ENCODE peak calls at places on chromosomes 3 and 15, in six cellular contexts. F is GM20000, S is upper lobe of right lung, I is adrenal gland, V is lung, J is fibroblast of mammary gland. U is an unnamed sample.

GRCh38 chr15:83837946-83838571 is 184.1 kb downstream of the ADAMTSL3 start:
- DNase-seq in F (peak; percentile 28), S (peak; percentile 67), I (peak; percentile 54), V (no peak), J (peak; percentile 44), U (no peak)

GRCh38 chr15:76576526-76577279 is 240.1 kb downstream of the ISL2 start:
- DNase-seq in F (no peak), S (peak; percentile 79), I (peak; percentile 91), V (peak; percentile 69), J (peak; percentile 43), U (peak; percentile 87)

GRCh38 chr3:195081242-195081963 is 189.6 kb downstream of the XXYLT1 start:
- DNase-seq in F (no peak), S (no peak), I (no peak), V (no peak), J (no peak), U (peak; percentile 75)

GRCh38 chr15:92097473-92098178 is 244.1 kb downstream of the SLCO3A1 start:
- DNase-seq in F (peak; percentile 62), S (no peak), I (peak; percentile 68), V (no peak), J (peak; percentile 55), U (no peak)

GRCh38 chr3:23712656-23713559 is 92.8 kb upstream of the UBE2E1 start:
- DNase-seq in F (no peak), S (no peak), I (peak; percentile 64), V (no peak), J (peak; percentile 92), U (no peak)

GRCh38 chr3:187741403-187742350 is 3.6 kb downstream of the BCL6 start:
- DNase-seq in F (peak; percentile 55), S (peak; percentile 89), I (peak; percentile 92), V (peak; percentile 76), J (peak; percentile 88), U (peak; percentile 88)

GRCh38 chr15:55942332-55942731 is 51.1 kb downstream of the NEDD4 start:
- DNase-seq in F (no peak), S (no peak), I (no peak), V (no peak), J (no peak), U (no peak)

GRCh38 chr3:32410367-32411246 is 19.0 kb downstream of the CMTM7 start:
- DNase-seq in F (no peak), S (no peak), I (peak; percentile 23), V (no peak), J (no peak), U (no peak)

GRCh38 chr3:100440895-100441294 is 39.6 kb downstream of the LNP1 start:
- DNase-seq in F (no peak), S (no peak), I (no peak), V (no peak), J (no peak), U (no peak)

GRCh38 chr3:127409421-127410136 is 121.7 kb upstream of the PRR20G start:
- DNase-seq in F (no peak), S (no peak), I (peak; percentile 15), V (no peak), J (no peak), U (no peak)

DNA sequence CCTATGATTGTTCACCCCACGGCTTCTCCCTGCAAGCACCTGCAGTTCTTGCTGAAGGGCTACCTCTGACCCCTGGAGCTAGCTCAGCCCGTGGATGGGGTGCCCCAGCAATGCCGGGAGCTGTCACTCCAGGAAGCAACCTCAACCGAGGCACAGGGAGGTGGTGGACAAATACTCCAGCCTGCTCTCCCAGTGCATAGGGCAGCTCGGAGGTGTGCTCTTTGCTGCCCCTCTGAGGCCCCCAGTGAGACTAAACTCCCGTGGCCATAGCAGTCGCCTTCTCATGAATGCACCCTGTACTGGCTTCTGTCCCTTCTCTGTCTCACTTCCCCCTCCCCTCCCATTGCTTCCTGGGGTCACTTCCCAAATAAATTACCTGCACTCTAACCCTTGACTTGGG is 48.5 kb downstream of the LINGO1 start:
- DNase-seq in F (no peak), S (no peak), I (no peak), V (no peak), J (no peak), U (peak; percentile 22)
- TF ChIP-seq CTCF in F (no peak), S (no peak), I (no peak), V (no peak), J (peak; percentile 4), U (no peak)

GRCh38 chr15:51688863-51689262 is 7.6 kb downstream of the SCG3 start:
- DNase-seq in F (no peak), S (no peak), I (no peak), V (no peak), J (peak; percentile 12), U (no peak)
- TF ChIP-seq CTCF in F (no peak), S (peak; percentile 9), I (peak; percentile 18), V (no peak), J (peak; percentile 27), U (no peak)

GRCh38 chr3:131142580-131142979 is 115.9 kb downstream of the NEK11 start:
- DNase-seq in F (no peak), S (no peak), I (no peak), V (no peak), J (peak; percentile 6), U (no peak)
- TF ChIP-seq CTCF in F (no peak), S (no peak), I (no peak), V (no peak), J (peak; percentile 10), U (no peak)

DNA sequence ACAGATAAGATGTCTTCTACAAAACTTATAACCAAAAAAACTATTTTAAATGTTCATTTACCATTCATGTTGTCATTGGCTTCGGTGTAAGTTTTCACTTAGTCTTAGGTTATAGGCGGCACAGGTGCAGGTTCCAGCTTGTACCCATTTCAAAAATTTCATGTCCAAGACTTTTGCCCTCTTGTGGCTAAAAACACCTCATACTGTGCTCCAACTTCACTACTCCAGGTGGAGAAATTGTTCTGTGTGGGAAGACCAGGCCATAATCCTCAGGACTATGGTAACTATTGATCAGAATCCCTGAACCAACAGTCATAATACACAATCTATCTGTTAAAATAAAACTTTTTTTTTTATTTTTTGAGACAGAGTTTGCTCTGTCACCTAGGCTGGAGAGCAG is 95.2 kb upstream of the ATP11B start:
- DNase-seq in F (no peak), S (no peak), I (no peak), V (no peak), J (no peak), U (no peak)
- TF ChIP-seq CTCF in F (no peak), S (no peak), I (no peak), V (no peak), J (no peak), U (no peak)

GRCh38 chr3:8481380-8481779 is 20.2 kb upstream of the LMCD1 start:
- DNase-seq in F (no peak), S (no peak), I (no peak), V (no peak), J (peak; percentile 32), U (no peak)
- TF ChIP-seq CTCF in F (no peak), S (no peak), I (peak; percentile 10), V (no peak), J (peak; percentile 14), U (no peak)

U was measured in kidney.